ENCODE peak calls at places on chromosomes 1 and 21, in five cellular contexts. One of them, this sample, is unnamed.

GRCh38 chr21:45805321-45805720 is 161.8 kb downstream of the PCBP3 start:
- DNase-seq in testis: no peak
- DNase-seq in ovary: no peak
- DNase-seq in adrenal gland: no peak
- DNase-seq in esophagus squamous epithelium: no peak
- DNase-seq in this sample: no peak

GRCh38 chr1:180507826-180508724 is 5.7 kb upstream of the ACBD6 start:
- DNase-seq in testis: no peak
- DNase-seq in ovary: no peak
- DNase-seq in adrenal gland: no peak
- DNase-seq in esophagus squamous epithelium: no peak
- DNase-seq in this sample: no peak

GRCh38 chr21:38310619-38311018 is 53.8 kb downstream of the KCNJ15 start:
- DNase-seq in testis: no peak
- DNase-seq in ovary: no peak
- DNase-seq in adrenal gland: no peak
- DNase-seq in esophagus squamous epithelium: no peak
- DNase-seq in this sample: no peak

GRCh38 chr1:6960291-6960758 is 175.1 kb downstream of the CAMTA1 start:
- DNase-seq in testis: peak
- DNase-seq in ovary: peak
- DNase-seq in adrenal gland: peak
- DNase-seq in esophagus squamous epithelium: no peak
- DNase-seq in this sample: no peak

GRCh38 chr1:110475358-110476027 is 24.5 kb downstream of the PROK1 start:
- DNase-seq in testis: no peak
- DNase-seq in ovary: no peak
- DNase-seq in adrenal gland: no peak
- DNase-seq in esophagus squamous epithelium: no peak
- DNase-seq in this sample: no peak

GRCh38 chr1:56803561-56804156 is 15.5 kb downstream of the FYB2 start:
- DNase-seq in testis: peak
- DNase-seq in ovary: no peak
- DNase-seq in adrenal gland: peak
- DNase-seq in esophagus squamous epithelium: no peak
- DNase-seq in this sample: no peak

GRCh38 chr1:159817276-159818041 is 9.2 kb upstream of the SLAMF8 start:
- DNase-seq in testis: no peak
- DNase-seq in ovary: no peak
- DNase-seq in adrenal gland: peak
- DNase-seq in esophagus squamous epithelium: no peak
- DNase-seq in this sample: no peak

GRCh38 chr1:246317723-246318359 is 189.2 kb downstream of the SMYD3 start:
- DNase-seq in testis: no peak
- DNase-seq in ovary: no peak
- DNase-seq in adrenal gland: no peak
- DNase-seq in esophagus squamous epithelium: no peak
- DNase-seq in this sample: no peak

GRCh38 chr1:224718470-224719053 is 102.4 kb downstream of the CNIH3 start:
- DNase-seq in testis: no peak
- DNase-seq in ovary: no peak
- DNase-seq in adrenal gland: no peak
- DNase-seq in esophagus squamous epithelium: no peak
- DNase-seq in this sample: no peak

GRCh38 chr1:227351443-227351842 is 33.2 kb upstream of the CDC42BPA start:
- DNase-seq in testis: no peak
- DNase-seq in ovary: no peak
- DNase-seq in adrenal gland: peak
- DNase-seq in esophagus squamous epithelium: no peak
- DNase-seq in this sample: no peak

GRCh38 chr1:188363943-188364342 is 1535.2 kb downstream of the PLA2G4A start:
- DNase-seq in testis: no peak
- DNase-seq in ovary: no peak
- DNase-seq in adrenal gland: no peak
- DNase-seq in esophagus squamous epithelium: no peak
- DNase-seq in this sample: no peak

GRCh38 chr1:195376190-195376589 is 1232.0 kb downstream of the KCNT2 start:
- DNase-seq in testis: no peak
- DNase-seq in ovary: no peak
- DNase-seq in adrenal gland: no peak
- DNase-seq in esophagus squamous epithelium: no peak
- DNase-seq in this sample: no peak

GRCh38 chr1:169041371-169041770 is 65.1 kb upstream of the ATP1B1 start:
- DNase-seq in testis: no peak
- DNase-seq in ovary: no peak
- DNase-seq in adrenal gland: no peak
- DNase-seq in esophagus squamous epithelium: no peak
- DNase-seq in this sample: no peak

GRCh38 chr1:87346130-87346804 is 17.6 kb downstream of the LMO4 start:
- DNase-seq in testis: no peak
- DNase-seq in ovary: no peak
- DNase-seq in adrenal gland: no peak
- DNase-seq in esophagus squamous epithelium: no peak
- DNase-seq in this sample: no peak

GRCh38 chr1:38932496-38933014 is 9.1 kb downstream of the RHBDL2 start:
- DNase-seq in testis: no peak
- DNase-seq in ovary: no peak
- DNase-seq in adrenal gland: no peak
- DNase-seq in esophagus squamous epithelium: no peak
- DNase-seq in this sample: no peak

GRCh38 chr1:231803353-231803752 is 176.8 kb downstream of the DISC1 start:
- DNase-seq in testis: no peak
- DNase-seq in ovary: no peak
- DNase-seq in adrenal gland: peak
- DNase-seq in esophagus squamous epithelium: no peak
- DNase-seq in this sample: no peak

GRCh38 chr1:167984886-167985489 is 48.1 kb upstream of the MPC2 start:
- DNase-seq in testis: no peak
- DNase-seq in ovary: no peak
- DNase-seq in adrenal gland: no peak
- DNase-seq in esophagus squamous epithelium: no peak
- DNase-seq in this sample: no peak

GRCh38 chr1:94792473-94792875 is 27.7 kb upstream of the SLC44A3 start:
- DNase-seq in testis: peak
- DNase-seq in ovary: no peak
- DNase-seq in adrenal gland: peak
- DNase-seq in esophagus squamous epithelium: no peak
- DNase-seq in this sample: no peak

GRCh38 chr1:107739183-107739582 is 225.8 kb downstream of the VAV3 start:
- DNase-seq in testis: no peak
- DNase-seq in ovary: no peak
- DNase-seq in adrenal gland: no peak
- DNase-seq in esophagus squamous epithelium: no peak
- DNase-seq in this sample: no peak

GRCh38 chr1:119808491-119808890 is 2.8 kb downstream of the REG4 start:
- DNase-seq in testis: no peak
- DNase-seq in ovary: no peak
- DNase-seq in adrenal gland: no peak
- DNase-seq in esophagus squamous epithelium: no peak
- DNase-seq in this sample: no peak

GRCh38 chr1:24317081-24317480 is 2.1 kb upstream of the GRHL3 start:
- DNase-seq in testis: no peak
- DNase-seq in ovary: no peak
- DNase-seq in adrenal gland: no peak
- DNase-seq in esophagus squamous epithelium: no peak
- DNase-seq in this sample: no peak

GRCh38 chr1:161324020-161324419 is 9.8 kb downstream of the SDHC start:
- DNase-seq in testis: no peak
- DNase-seq in ovary: no peak
- DNase-seq in adrenal gland: no peak
- DNase-seq in esophagus squamous epithelium: no peak
- DNase-seq in this sample: no peak

GRCh38 chr1:27400963-27401341 is 8.5 kb downstream of the GPR3 start:
- DNase-seq in testis: no peak
- DNase-seq in ovary: no peak
- DNase-seq in adrenal gland: no peak
- DNase-seq in esophagus squamous epithelium: no peak
- DNase-seq in this sample: no peak

GRCh38 chr1:2412773-2413494 is 570 bp upstream of the PEX10 start:
- DNase-seq in testis: no peak
- DNase-seq in ovary: no peak
- DNase-seq in adrenal gland: no peak
- DNase-seq in esophagus squamous epithelium: no peak
- DNase-seq in this sample: peak

GRCh38 chr1:114457675-114458074 is 53.3 kb downstream of the TRIM33 start:
- DNase-seq in testis: no peak
- DNase-seq in ovary: no peak
- DNase-seq in adrenal gland: no peak
- DNase-seq in esophagus squamous epithelium: no peak
- DNase-seq in this sample: no peak
- TF ChIP-seq POLR2A in testis: no peak
- TF ChIP-seq POLR2A in ovary: no peak
- TF ChIP-seq POLR2A in adrenal gland: no peak
- TF ChIP-seq POLR2A in esophagus squamous epithelium: no peak
- TF ChIP-seq POLR2A in this sample: no peak

GRCh38 chr1:153934746-153935145 is 11.8 kb downstream of the DENND4B start:
- DNase-seq in testis: no peak
- DNase-seq in ovary: no peak
- DNase-seq in adrenal gland: peak
- DNase-seq in esophagus squamous epithelium: no peak
- DNase-seq in this sample: peak
- TF ChIP-seq POLR2A in testis: no peak
- TF ChIP-seq POLR2A in ovary: no peak
- TF ChIP-seq POLR2A in adrenal gland: no peak
- TF ChIP-seq POLR2A in esophagus squamous epithelium: no peak
- TF ChIP-seq POLR2A in this sample: no peak

GRCh38 chr1:207847116-207847515 is 63.8 kb downstream of the CD34 start:
- DNase-seq in testis: no peak
- DNase-seq in ovary: no peak
- DNase-seq in adrenal gland: no peak
- DNase-seq in esophagus squamous epithelium: no peak
- DNase-seq in this sample: no peak

GRCh38 chr1:207849016-207849415 is 61.9 kb downstream of the CD34 start:
- DNase-seq in testis: no peak
- DNase-seq in ovary: no peak
- DNase-seq in adrenal gland: no peak
- DNase-seq in esophagus squamous epithelium: no peak
- DNase-seq in this sample: no peak

GRCh38 chr1:207845109-207845508 is 65.8 kb downstream of the CD34 start:
- DNase-seq in testis: peak
- DNase-seq in ovary: no peak
- DNase-seq in adrenal gland: peak
- DNase-seq in esophagus squamous epithelium: no peak
- DNase-seq in this sample: no peak

GRCh38 chr1:207850621-207851407 is 60.1 kb downstream of the CD34 start:
- DNase-seq in testis: no peak
- DNase-seq in ovary: no peak
- DNase-seq in adrenal gland: no peak
- DNase-seq in esophagus squamous epithelium: no peak
- DNase-seq in this sample: no peak

GRCh38 chr1:207848234-207848633 is 62.7 kb downstream of the CD34 start:
- DNase-seq in testis: no peak
- DNase-seq in ovary: no peak
- DNase-seq in adrenal gland: peak
- DNase-seq in esophagus squamous epithelium: peak
- DNase-seq in this sample: no peak
- TF ChIP-seq POLR2A in testis: no peak
- TF ChIP-seq POLR2A in ovary: no peak
- TF ChIP-seq POLR2A in adrenal gland: no peak
- TF ChIP-seq POLR2A in esophagus squamous epithelium: no peak
- TF ChIP-seq POLR2A in this sample: peak

DNA sequence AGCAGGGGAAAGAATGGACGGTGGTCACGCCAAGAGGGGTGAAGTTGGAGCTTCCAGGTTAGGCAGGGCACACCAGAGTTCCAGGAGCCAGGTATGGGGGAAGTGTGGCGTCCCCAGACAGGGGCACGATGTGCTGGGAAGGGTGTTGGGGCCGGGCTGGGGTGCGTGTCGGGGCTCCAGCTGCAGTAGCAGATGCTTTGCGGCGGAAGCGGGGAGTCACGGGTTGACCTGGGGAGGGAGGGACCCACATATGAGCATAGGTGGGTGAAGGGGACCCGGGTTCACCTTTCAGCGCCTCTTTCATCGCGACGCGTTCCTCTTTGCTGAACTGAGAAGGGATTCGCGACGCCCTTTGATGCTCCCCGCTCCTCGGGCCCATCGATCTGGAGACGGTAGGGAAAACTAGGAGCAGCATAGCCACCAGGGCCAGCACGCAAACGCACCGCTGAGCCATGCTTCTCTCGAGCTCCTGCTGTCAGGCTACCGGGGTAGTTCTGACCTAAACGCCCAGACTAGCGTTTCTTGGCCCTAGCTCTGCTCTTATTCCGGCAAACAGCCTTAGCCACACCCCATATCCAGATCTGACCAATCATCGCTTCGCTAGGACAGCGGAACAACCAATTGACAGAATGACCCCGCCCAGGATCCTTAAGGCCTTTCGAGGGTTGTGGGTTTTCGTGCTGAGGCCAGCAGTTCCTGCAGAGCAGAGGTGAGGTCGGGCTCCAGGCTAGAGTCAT is at the start of gene PM20D1:
- DNase-seq in testis: peak
- DNase-seq in ovary: peak
- DNase-seq in adrenal gland: peak
- DNase-seq in esophagus squamous epithelium: peak
- DNase-seq in this sample: peak
- TF ChIP-seq POLR2A in testis: no peak
- TF ChIP-seq POLR2A in ovary: no peak
- TF ChIP-seq POLR2A in adrenal gland: no peak
- TF ChIP-seq POLR2A in esophagus squamous epithelium: no peak
- TF ChIP-seq POLR2A in this sample: no peak

GRCh38 chr1:234972411-234973191 is 156.0 kb downstream of the TOMM20 start:
- DNase-seq in testis: no peak
- DNase-seq in ovary: no peak
- DNase-seq in adrenal gland: peak
- DNase-seq in esophagus squamous epithelium: no peak
- DNase-seq in this sample: peak

GRCh38 chr1:234970371-234970730 is 158.3 kb downstream of the TOMM20 start:
- DNase-seq in testis: no peak
- DNase-seq in ovary: no peak
- DNase-seq in adrenal gland: no peak
- DNase-seq in esophagus squamous epithelium: no peak
- DNase-seq in this sample: no peak

GRCh38 chr1:234971586-234972297 is 156.9 kb downstream of the TOMM20 start:
- DNase-seq in testis: no peak
- DNase-seq in ovary: no peak
- DNase-seq in adrenal gland: peak
- DNase-seq in esophagus squamous epithelium: no peak
- DNase-seq in this sample: no peak

GRCh38 chr1:234969630-234970370 is 158.8 kb downstream of the TOMM20 start:
- DNase-seq in testis: peak
- DNase-seq in ovary: peak
- DNase-seq in adrenal gland: peak
- DNase-seq in esophagus squamous epithelium: no peak
- DNase-seq in this sample: peak

GRCh38 chr1:234970731-234971476 is 157.7 kb downstream of the TOMM20 start:
- DNase-seq in testis: peak
- DNase-seq in ovary: peak
- DNase-seq in adrenal gland: peak
- DNase-seq in esophagus squamous epithelium: no peak
- DNase-seq in this sample: peak
- TF ChIP-seq POLR2A in testis: no peak
- TF ChIP-seq POLR2A in ovary: no peak
- TF ChIP-seq POLR2A in adrenal gland: no peak
- TF ChIP-seq POLR2A in esophagus squamous epithelium: peak
- TF ChIP-seq POLR2A in this sample: no peak

GRCh38 chr1:8021676-8022266 is 4.3 kb downstream of the ERRFI1 start:
- DNase-seq in testis: no peak
- DNase-seq in ovary: no peak
- DNase-seq in adrenal gland: no peak
- DNase-seq in esophagus squamous epithelium: no peak
- DNase-seq in this sample: no peak
- TF ChIP-seq POLR2A in testis: no peak
- TF ChIP-seq POLR2A in ovary: no peak
- TF ChIP-seq POLR2A in adrenal gland: no peak
- TF ChIP-seq POLR2A in esophagus squamous epithelium: no peak
- TF ChIP-seq POLR2A in this sample: no peak